ENCODE peak calls at places on chromosomes 12 and 14, in four cellular contexts. M is neuronal stem cell, C is IMR-90, Z is trophoblast cell. V is an unnamed sample.

GRCh38 chr12:99056186-99056585 is 411.1 kb downstream of the APAF1 start:
- DNase-seq in Z (no peak), M (no peak), C (no peak), V (no peak)

GRCh38 chr12:116443706-116444589 is 115.2 kb upstream of the MAP1LC3B2 start:
- DNase-seq in M (no peak), Z (peak), C (no peak), V (no peak)

GRCh38 chr14:22865424-22866215 is 5.9 kb upstream of the LRP10 start:
- DNase-seq in Z (no peak), C (no peak), M (no peak), V (peak)

GRCh38 chr12:131770120-131770519 is 58.1 kb upstream of the MMP17 start:
- DNase-seq in M (no peak), Z (no peak), C (no peak), V (no peak)

GRCh38 chr12:93167841-93168492 is 209.8 kb upstream of the NUDT4 start:
- DNase-seq in Z (peak), M (peak), C (no peak), V (peak)

GRCh38 chr14:99360774-99361595 is 89.0 kb upstream of the BCL11B start:
- DNase-seq in Z (no peak), C (no peak), M (no peak), V (peak)

GRCh38 chr14:75259946-75260545 is 18.6 kb upstream of the FOS start:
- DNase-seq in Z (peak), C (no peak), M (no peak), V (no peak)

GRCh38 chr14:95463173-95463901 is 53.1 kb downstream of the SYNE3 start:
- DNase-seq in M (no peak), Z (no peak), C (no peak), V (no peak)

GRCh38 chr12:41174602-41175001 is 13.5 kb upstream of the PDZRN4 start:
- DNase-seq in C (no peak), M (no peak), Z (no peak), V (no peak)

GRCh38 chr14:103071544-103072251 is 12.3 kb upstream of the LBHD2 start:
- DNase-seq in Z (peak), C (no peak), M (no peak), V (no peak)

GRCh38 chr14:88323520-88324199 is 591 bp upstream of the KCNK10 start:
- DNase-seq in C (peak), M (no peak), Z (no peak), V (peak)

GRCh38 chr12:26158078-26158764 is 33.4 kb upstream of the BHLHE41 start:
- DNase-seq in Z (peak), M (no peak), C (no peak), V (peak)

GRCh38 chr12:1457901-1458300 is 136.5 kb downstream of the FBXL14 start:
- DNase-seq in C (peak), Z (peak), M (no peak), V (peak)

GRCh38 chr14:63248211-63248610 is 44.0 kb downstream of the RHOJ start:
- DNase-seq in Z (peak), C (peak), M (no peak), V (no peak)

GRCh38 chr14:21300892-21301291 is 21.0 kb downstream of the RPGRIP1 start:
- DNase-seq in Z (no peak), C (no peak), M (peak), V (peak)

GRCh38 chr12:28239918-28240317 is 49.7 kb downstream of the CCDC91 start:
- DNase-seq in M (no peak), C (no peak), Z (no peak), V (no peak)

GRCh38 chr12:84172823-84173424 is 739.7 kb downstream of the SLC6A15 start:
- DNase-seq in M (no peak), Z (no peak), C (no peak), V (no peak)

GRCh38 chr14:87081004-87081403 is 912.0 kb downstream of the GALC start:
- DNase-seq in Z (no peak), M (no peak), C (no peak), V (peak)

GRCh38 chr14:75960219-75960618 is 21.6 kb downstream of the TGFB3 start:
- DNase-seq in C (no peak), Z (peak), M (no peak), V (no peak)

GRCh38 chr14:35404496-35405303 is at the start of gene NFKBIA:
- DNase-seq in Z (peak), C (peak), M (peak), V (peak)
- H2AK5ac ChIP-seq in Z (peak), C (peak), M (peak), V (peak)

GRCh38 chr14:67228325-67228984 is 12.8 kb upstream of the PALS1 start:
- DNase-seq in C (peak), Z (no peak), M (no peak), V (no peak)
- H3K4me2 ChIP-seq in C (peak), Z (no peak), M (no peak), V (no peak)

DNA sequence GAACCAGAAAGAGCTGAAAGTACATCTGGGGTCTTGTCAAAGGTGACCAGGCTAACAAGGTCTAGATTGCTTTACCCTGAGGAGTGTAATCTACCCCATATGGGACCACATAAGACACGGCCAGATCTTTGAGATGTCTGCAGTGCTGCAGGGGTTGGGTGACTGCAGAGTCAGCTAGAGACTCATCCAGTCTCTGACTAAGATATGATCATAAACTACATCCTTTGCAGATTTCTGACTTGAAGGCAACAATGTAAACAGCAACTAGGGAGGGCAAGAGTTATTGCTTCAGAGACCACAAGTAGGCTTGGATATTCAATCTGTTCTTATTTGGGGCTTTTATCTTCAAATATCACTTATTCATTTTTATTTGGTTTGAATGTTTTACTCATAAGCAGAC is 1080.5 kb upstream of the FOXG1 start:
- DNase-seq in M (no peak), Z (no peak), C (no peak), V (no peak)
- H3K23ac ChIP-seq in M (no peak), Z (no peak), C (no peak), V (no peak)

GRCh38 chr14:64447890-64448667 is 17.2 kb upstream of the AKAP5 start:
- DNase-seq in M (no peak), Z (peak), C (no peak), V (peak)
- H2AK5ac ChIP-seq in M (no peak), Z (no peak), C (no peak), V (no peak)

DNA sequence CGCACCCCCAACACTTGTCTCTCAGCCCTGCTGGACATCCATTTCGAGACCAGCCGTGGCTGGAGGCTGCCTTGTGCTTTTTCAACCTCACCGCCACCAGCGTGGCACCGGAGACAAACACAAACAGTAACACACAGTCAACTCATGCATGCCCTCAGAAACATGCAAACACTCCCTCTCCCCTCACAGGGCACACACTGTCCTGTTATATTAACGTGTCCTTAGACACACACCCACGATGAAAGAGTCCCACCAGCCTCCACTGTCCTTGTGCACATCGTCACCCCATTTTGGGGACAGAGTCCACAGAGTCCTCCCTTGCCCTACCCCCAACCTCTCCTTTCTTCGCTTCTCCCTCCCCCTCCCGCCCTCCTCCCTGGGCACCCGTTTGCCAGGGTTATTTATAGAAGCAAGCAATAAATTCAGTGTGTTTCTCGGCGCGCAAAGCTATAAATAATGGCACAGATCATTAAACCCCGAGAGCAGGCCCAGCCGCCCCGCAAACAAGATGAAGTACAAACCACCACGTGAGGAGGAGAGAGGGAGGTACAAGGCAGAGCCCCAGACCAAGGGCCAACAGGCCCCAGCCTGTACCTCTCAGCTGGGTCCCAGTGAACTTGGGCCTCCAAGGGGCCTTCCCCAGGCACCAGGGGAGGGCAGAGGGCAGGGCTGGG is 27.8 kb downstream of the SMUG1 start:
- DNase-seq in C (no peak), Z (no peak), M (no peak), V (no peak)
- H3K4me2 ChIP-seq in C (no peak), Z (no peak), M (no peak), V (no peak)

DNA sequence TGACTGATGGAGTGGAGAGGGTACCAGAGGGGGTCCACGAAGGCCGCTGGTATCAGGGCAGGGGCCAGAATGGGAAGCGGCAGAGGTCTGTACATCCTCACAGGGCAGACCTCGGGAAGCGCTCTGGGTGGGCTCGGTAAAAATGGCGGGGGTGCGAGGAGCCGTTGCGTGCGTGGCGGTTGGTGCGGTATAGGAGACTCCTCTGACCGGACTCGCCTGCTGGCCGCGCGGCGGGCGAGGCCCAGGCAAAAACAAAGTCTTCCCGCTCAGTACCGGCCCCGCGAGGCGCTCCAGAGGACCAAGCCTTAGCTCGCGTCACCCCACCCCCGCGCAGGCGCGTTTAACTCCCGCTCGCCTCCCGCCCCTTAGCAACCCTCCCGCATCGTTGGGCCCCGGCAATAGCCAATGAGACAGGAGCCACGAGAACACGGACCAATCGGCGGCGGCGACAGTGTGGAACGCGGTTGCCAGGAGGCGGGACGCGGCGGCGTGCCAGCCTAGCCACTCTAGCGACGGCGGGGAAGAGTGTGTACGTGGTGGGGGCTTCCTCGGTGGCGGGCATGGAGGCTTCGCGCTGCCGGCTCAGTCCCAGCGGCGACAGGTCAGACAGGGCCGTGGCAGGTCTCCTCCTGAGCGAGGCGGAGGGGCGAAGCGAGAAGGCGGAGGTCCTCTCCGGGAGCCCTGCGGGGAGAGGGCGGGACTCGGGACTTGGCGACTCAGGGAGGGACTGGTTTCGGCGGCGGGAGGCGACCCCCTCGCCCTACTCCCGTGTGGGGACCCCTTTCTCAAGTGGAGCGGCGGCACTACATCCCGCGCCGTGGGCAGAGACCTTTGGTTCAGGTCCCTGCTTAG is at the start of gene TULP3:
- DNase-seq in C (peak), M (peak), Z (peak), V (peak)
- H3K23ac ChIP-seq in C (peak), M (peak), Z (no peak), V (peak)

DNA sequence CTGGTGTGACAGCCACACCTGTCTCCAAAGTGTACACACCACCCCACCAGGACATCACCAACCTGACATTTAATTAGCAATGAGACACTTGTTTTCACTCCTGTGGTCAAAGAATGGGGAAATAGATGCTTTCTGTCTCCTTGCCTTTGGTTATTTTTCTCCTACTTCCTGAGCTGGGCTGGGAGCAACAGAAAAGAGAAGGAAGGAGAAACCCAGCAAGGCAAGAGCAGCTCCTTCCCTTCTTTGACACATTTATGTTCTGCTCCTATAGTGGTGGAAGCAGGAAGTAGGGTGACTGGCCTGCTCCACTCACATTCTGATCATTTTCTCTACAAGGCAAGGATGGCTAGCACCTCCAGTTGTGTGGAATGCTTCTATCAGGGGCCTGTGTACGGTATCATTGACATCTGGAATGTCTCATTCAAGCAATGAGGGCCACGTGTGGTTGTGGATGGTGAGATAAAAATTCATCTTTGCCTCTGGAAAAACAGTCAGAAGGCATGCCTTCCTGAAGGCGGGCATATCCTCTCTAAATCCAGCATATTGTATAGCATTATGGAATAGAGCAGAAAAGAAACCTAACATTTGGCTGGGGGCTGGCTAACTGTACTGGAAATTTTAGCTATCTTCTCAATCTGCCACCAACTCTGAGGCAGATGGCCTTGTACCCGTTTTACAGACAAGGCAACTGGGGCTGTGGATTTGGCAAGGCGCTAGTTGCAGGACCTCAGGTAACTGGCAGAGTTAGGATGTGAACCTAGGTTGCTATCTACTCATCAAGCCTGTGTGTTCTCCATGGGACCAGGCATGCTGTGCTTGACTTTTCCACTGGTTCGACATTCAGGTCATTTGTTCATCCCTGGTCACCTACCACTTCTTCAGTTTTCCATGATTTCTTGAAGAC is 24.7 kb upstream of the LGALS3 start:
- DNase-seq in Z (peak), C (no peak), M (no peak), V (peak)
- H2AK5ac ChIP-seq in Z (peak), C (peak), M (no peak), V (no peak)